ENCODE peak calls at places on chromosomes 6 and 20, in ten cellular contexts. Z is DMS153; P is activated T-cell treated with anti-CD3 and anti-CD28 coated beads, Interleukin-2, amount 50 U/mL, for 1 hour; H is coronary artery; X is AG08396; C is GM03348; G is mucosa of descending colon; S is ACHN; D is astrocyte of the cerebellum; F is HL-60. I is an unnamed sample.

GRCh38 chr6:2793491-2794151 is 28.4 kb downstream of the WRNIP1 start:
- DNase-seq in H (no peak), Z (no peak), F (peak), S (no peak), D (no peak), P (no peak), X (no peak), G (no peak), C (no peak), I (no peak)

GRCh38 chr6:48388045-48388444 is 277.0 kb upstream of the PTCHD4 start:
- DNase-seq in P (no peak), D (no peak), G (no peak), H (no peak), C (no peak), S (no peak), F (no peak), Z (peak), X (no peak), I (no peak)

GRCh38 chr6:49849121-49849907 is 17.0 kb downstream of the CRISP1 start:
- DNase-seq in F (no peak), D (peak), C (peak), P (no peak), X (peak), Z (peak), G (no peak), S (peak), H (no peak), I (no peak)

GRCh38 chr6:4351857-4352669 is 216.7 kb upstream of the ECI2 start:
- DNase-seq in Z (no peak), H (peak), F (no peak), C (peak), G (peak), X (peak), S (peak), P (no peak), D (peak), I (no peak)

GRCh38 chr6:3561745-3562144 is 104.9 kb upstream of the SLC22A23 start:
- DNase-seq in C (no peak), Z (peak), X (no peak), F (no peak), P (no peak), G (no peak), D (no peak), H (no peak), S (no peak), I (no peak)

GRCh38 chr6:5871296-5871695 is 135.4 kb downstream of the NRN1 start:
- DNase-seq in C (no peak), P (no peak), Z (no peak), S (no peak), G (no peak), H (no peak), F (no peak), D (no peak), X (no peak), I (no peak)

GRCh38 chr20:58375796-58376195 is 13.2 kb upstream of the VAPB start:
- DNase-seq in C (no peak), F (no peak), P (no peak), Z (no peak), D (no peak), G (no peak), H (no peak), S (no peak), X (no peak), I (no peak)

GRCh38 chr6:152316024-152316423 is 321.1 kb downstream of the SYNE1 start:
- DNase-seq in S (no peak), Z (no peak), P (no peak), D (no peak), F (no peak), X (peak), C (peak), G (no peak), H (peak), I (no peak)

GRCh38 chr6:27565839-27566779 is 93.2 kb upstream of the ZNF184 start:
- DNase-seq in D (no peak), X (no peak), Z (no peak), P (no peak), S (no peak), G (no peak), C (no peak), H (no peak), F (no peak), I (no peak)

GRCh38 chr6:141562181-141562800 is 570.4 kb upstream of the GJE1 start:
- DNase-seq in C (peak), G (peak), S (peak), P (peak), F (peak), D (no peak), Z (peak), H (no peak), X (no peak), I (peak)

GRCh38 chr20:57653546-57653900 is 33.3 kb upstream of the ZBP1 start:
- DNase-seq in P (no peak), G (no peak), S (no peak), D (no peak), Z (no peak), F (no peak), H (peak), X (peak), C (no peak), I (peak)

GRCh38 chr6:158669145-158670035 is 19.5 kb downstream of the SYTL3 start:
- DNase-seq in P (no peak), G (no peak), X (peak), F (no peak), C (no peak), Z (no peak), S (no peak), H (no peak), D (peak), I (no peak)

GRCh38 chr20:1832634-1833033 is 62.6 kb upstream of the SIRPA start:
- DNase-seq in D (no peak), S (no peak), H (no peak), F (no peak), X (no peak), P (no peak), G (no peak), Z (no peak), C (no peak), I (no peak)

GRCh38 chr20:58073945-58074920 is 154.2 kb downstream of the ANKRD60 start:
- DNase-seq in D (peak), F (no peak), S (no peak), G (no peak), H (peak), P (no peak), C (peak), X (peak), Z (no peak), I (no peak)

GRCh38 chr6:13428528-13429405 is 58.6 kb downstream of the GFOD1 start:
- DNase-seq in C (no peak), X (no peak), P (no peak), F (peak), S (no peak), G (no peak), D (no peak), H (peak), Z (no peak), I (no peak)

GRCh38 chr6:112233864-112234263 is 20.5 kb downstream of the LAMA4 start:
- DNase-seq in P (no peak), S (no peak), G (no peak), X (no peak), F (no peak), D (no peak), H (no peak), C (peak), Z (no peak), I (no peak)

GRCh38 chr6:25107218-25107617 is 171.5 kb upstream of the RIPOR2 start:
- DNase-seq in S (no peak), G (no peak), H (no peak), P (no peak), F (no peak), C (no peak), Z (peak), D (no peak), X (no peak), I (no peak)

GRCh38 chr6:131733376-131734016 is 22.7 kb upstream of the CTAGE9 start:
- DNase-seq in P (no peak), S (no peak), H (no peak), Z (no peak), C (peak), G (no peak), D (peak), X (no peak), F (no peak), I (no peak)

GRCh38 chr6:34981951-34982350 is 92.9 kb downstream of the ANKS1A start:
- DNase-seq in S (no peak), D (no peak), Z (no peak), X (peak), P (no peak), F (no peak), C (peak), G (no peak), H (no peak), I (no peak)

GRCh38 chr20:57387945-57388351 is 3.2 kb upstream of the RBM38 start:
- DNase-seq in Z (no peak), P (no peak), H (no peak), S (no peak), C (no peak), D (no peak), F (no peak), X (no peak), G (peak), I (no peak)

GRCh38 chr6:148021715-148022114 is 320.9 kb upstream of the SASH1 start:
- DNase-seq in S (no peak), C (no peak), Z (peak), H (no peak), G (peak), X (no peak), P (no peak), D (no peak), F (no peak), I (no peak)

GRCh38 chr6:81241717-81242116 is 510.8 kb downstream of the TENT5A start:
- DNase-seq in G (no peak), H (no peak), S (peak), Z (no peak), P (no peak), C (peak), X (peak), D (peak), F (peak), I (no peak)

GRCh38 chr6:2038096-2038495 is 207.3 kb downstream of the GMDS start:
- DNase-seq in X (no peak), C (no peak), D (no peak), P (peak), H (no peak), Z (peak), S (no peak), F (no peak), G (no peak), I (peak)

GRCh38 chr6:124234806-124235205 is 431.1 kb downstream of the NKAIN2 start:
- DNase-seq in S (no peak), X (no peak), F (no peak), G (no peak), H (no peak), Z (no peak), C (no peak), P (no peak), D (no peak), I (no peak)

GRCh38 chr6:19602614-19603013 is 234.6 kb upstream of the ID4 start:
- DNase-seq in F (no peak), C (no peak), H (no peak), Z (no peak), D (no peak), G (no peak), P (no peak), S (no peak), X (no peak), I (no peak)

GRCh38 chr6:112307707-112308106 is 39.4 kb upstream of the RFPL4B start:
- DNase-seq in Z (no peak), F (no peak), D (no peak), C (no peak), X (no peak), P (no peak), S (peak), H (no peak), G (no peak), I (no peak)

GRCh38 chr6:155033021-155033801 is 38.1 kb downstream of the TIAM2 start:
- DNase-seq in Z (no peak), G (no peak), X (no peak), F (no peak), H (no peak), D (no peak), C (no peak), S (no peak), P (no peak), I (no peak)

GRCh38 chr6:82396964-82397761 is 33.5 kb downstream of the TPBG start:
- DNase-seq in S (no peak), G (no peak), Z (peak), D (peak), P (no peak), X (peak), F (no peak), H (no peak), C (peak), I (no peak)

GRCh38 chr20:10665791-10666190 is 8.0 kb downstream of the JAG1 start:
- DNase-seq in S (no peak), G (no peak), P (no peak), C (no peak), H (peak), Z (no peak), D (no peak), X (no peak), F (no peak), I (no peak)

GRCh38 chr20:12036142-12036541 is 118.4 kb downstream of the BTBD3 start:
- DNase-seq in C (no peak), G (no peak), P (no peak), Z (no peak), X (no peak), F (no peak), D (no peak), S (no peak), H (no peak), I (no peak)

GRCh38 chr6:98905759-98906158 is 42.0 kb downstream of the FBXL4 start:
- DNase-seq in C (no peak), H (no peak), S (no peak), X (no peak), Z (no peak), G (no peak), D (no peak), P (no peak), F (no peak), I (no peak)

GRCh38 chr6:14286634-14287428 is 169.3 kb downstream of the CD83 start:
- DNase-seq in H (no peak), P (no peak), X (no peak), D (no peak), G (no peak), S (no peak), F (no peak), Z (no peak), C (no peak), I (no peak)

GRCh38 chr20:23970049-23970448 is 18.5 kb downstream of the GGTLC1 start:
- DNase-seq in F (no peak), G (no peak), C (no peak), D (no peak), Z (no peak), S (no peak), P (no peak), H (no peak), X (no peak), I (no peak)

I was measured in activated naive CD8-positive, alpha-beta T cell treated with anti-CD3 and anti-CD28 coated beads, Interleukin-2, amount 10 ng/mL, durations not matched to agents 7 days and 5 days.